ENCODE peak calls at places on chromosomes 3 and 15, in five cellular contexts. S is AG04450, W is pancreas, R is MM.1S, N is tibial artery. T is an unnamed sample.

GRCh38 chr3:64214002-64214696 is 11.1 kb downstream of the PRICKLE2 start:
- DNase-seq in R (no peak), W (no peak), N (peak; percentile 85), S (no peak), T (no peak)

GRCh38 chr15:49366496-49366895 is 56.5 kb upstream of the FGF7 start:
- DNase-seq in N (no peak), W (peak; percentile 20), R (no peak), S (no peak), T (no peak)

GRCh38 chr15:72116680-72117447 is 1.1 kb downstream of the MYO9A start:
- DNase-seq in W (peak; percentile 40), R (no peak), S (no peak), N (no peak), T (no peak)

GRCh38 chr3:98824256-98824655 is 61.1 kb downstream of the ST3GAL6 start:
- DNase-seq in W (no peak), R (no peak), N (no peak), S (no peak), T (no peak)

GRCh38 chr3:1448443-1448842 is 355.6 kb downstream of the CNTN6 start:
- DNase-seq in W (no peak), N (no peak), R (no peak), S (no peak), T (no peak)

GRCh38 chr3:89113887-89114840 is 6.7 kb downstream of the EPHA3 start:
- DNase-seq in N (peak; percentile 76), S (no peak), W (peak; percentile 88), R (peak; percentile 72), T (peak; percentile 13)

GRCh38 chr15:98647774-98648653 is at the start of gene IGF1R:
- DNase-seq in N (peak; percentile 92), S (peak; percentile 54), W (peak; percentile 91), R (peak; percentile 93), T (peak; percentile 89)

GRCh38 chr15:86629409-86629808 is 549.7 kb downstream of the AGBL1 start:
- DNase-seq in S (no peak), R (no peak), W (no peak), N (no peak), T (no peak)

GRCh38 chr15:41971089-41971892 is 1.1 kb downstream of the EHD4 start:
- DNase-seq in N (peak; percentile 78), R (peak; percentile 78), W (no peak), S (no peak), T (peak; percentile 73)

GRCh38 chr15:50241684-50242450 is 23.7 kb downstream of the HDC start:
- DNase-seq in W (no peak), N (no peak), S (no peak), R (no peak), T (no peak)

GRCh38 chr3:60250210-60250609 is 1001.0 kb downstream of the FHIT start:
- DNase-seq in W (no peak), N (no peak), S (no peak), R (no peak), T (no peak)

GRCh38 chr15:75785771-75786563 is 57.3 kb upstream of the UBE2Q2 start:
- DNase-seq in N (no peak), W (no peak), S (no peak), R (no peak), T (no peak)

GRCh38 chr3:187550446-187550845 is 119.7 kb downstream of the SST start:
- DNase-seq in W (no peak), R (no peak), N (no peak), S (no peak), T (no peak)

GRCh38 chr3:111311126-111311525 is 230.9 kb upstream of the CD96 start:
- DNase-seq in S (no peak), R (peak; percentile 61), N (no peak), W (no peak), T (no peak)

GRCh38 chr15:94027571-94027970 is 203.8 kb upstream of the MCTP2 start:
- DNase-seq in R (no peak), N (no peak), S (no peak), W (no peak), T (no peak)

GRCh38 chr3:178385280-178385952 is 150.8 kb upstream of the KCNMB2 start:
- DNase-seq in R (peak; percentile 51), W (no peak), S (no peak), N (no peak), T (no peak)

GRCh38 chr15:60626051-60626450 is 147.1 kb upstream of the ICE2 start:
- DNase-seq in R (no peak), N (no peak), W (no peak), S (no peak), T (no peak)

GRCh38 chr15:91593081-91593480 is 260.4 kb upstream of the SLCO3A1 start:
- DNase-seq in N (no peak), R (peak; percentile 63), S (no peak), W (no peak), T (no peak)

GRCh38 chr15:73876779-73877178 is 3.4 kb downstream of the TBC1D21 start:
- DNase-seq in S (no peak), R (no peak), N (no peak), W (no peak), T (no peak)

GRCh38 chr3:50352762-50353161 is 2.1 kb downstream of the CYB561D2 start:
- DNase-seq in S (no peak), R (no peak), N (no peak), W (no peak), T (no peak)

GRCh38 chr3:123339302-123339701 is 109.6 kb downstream of the ADCY5 start:
- DNase-seq in N (peak; percentile 37), R (no peak), W (no peak), S (no peak), T (no peak)

GRCh38 chr3:150271578-150271930 is 136.5 kb upstream of the TSC22D2 start:
- DNase-seq in W (no peak), R (no peak), N (no peak), S (no peak), T (no peak)

GRCh38 chr3:20622304-20622703 is 436.3 kb upstream of the SGO1 start:
- DNase-seq in S (no peak), R (no peak), N (no peak), W (no peak), T (no peak)

DNA sequence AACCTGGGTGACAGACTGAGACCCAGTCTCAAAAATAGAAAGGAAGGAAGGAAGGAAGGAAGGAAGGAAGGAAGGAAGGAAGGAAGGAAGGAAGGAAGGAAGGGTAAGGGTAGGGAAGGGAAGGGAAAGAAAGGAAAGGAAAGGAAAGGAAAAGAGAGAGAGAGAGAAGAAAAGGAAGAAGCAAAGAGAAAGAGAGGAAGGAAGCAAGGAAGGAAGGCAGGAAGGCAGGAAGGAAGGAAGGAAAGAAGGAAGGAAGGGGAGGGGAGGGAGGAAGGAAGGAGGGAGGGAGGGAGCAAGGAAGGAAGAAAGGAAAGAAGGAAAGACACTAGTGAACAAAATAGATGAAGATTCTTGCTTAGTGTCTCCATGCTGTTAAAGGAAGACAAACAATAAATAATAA is 129.1 kb downstream of the SHQ1 start:
- DNase-seq in N (no peak), R (no peak), W (no peak), S (no peak), T (no peak)
- TF ChIP-seq CTCF in N (no peak), R (no peak), W (no peak), S (no peak), T (no peak)

DNA sequence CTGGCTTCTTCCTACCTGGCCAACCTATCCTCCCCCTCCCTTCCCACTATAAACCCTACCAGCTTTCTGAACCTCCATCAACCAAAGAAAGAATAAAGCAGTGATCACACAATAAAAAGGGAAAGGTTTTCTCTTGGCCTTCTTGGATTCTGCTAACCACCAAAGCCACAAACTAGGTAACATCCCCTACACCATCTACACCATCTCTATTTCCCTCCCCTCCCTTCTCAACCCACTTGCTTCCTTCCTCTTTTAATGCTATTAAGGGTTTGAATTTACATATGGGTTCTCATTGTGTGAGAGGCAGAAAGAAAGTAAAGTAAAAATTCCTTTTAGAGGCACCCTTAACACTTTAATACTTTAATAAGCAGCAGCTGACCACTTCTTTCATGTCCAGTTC is 25.8 kb upstream of the RSL24D1 start:
- DNase-seq in W (no peak), S (no peak), N (no peak), R (peak; percentile 49), T (peak; percentile 62)
- H3K4me3 ChIP-seq in W (no peak overlapping the region), S (no peak overlapping the region), N (no peak overlapping the region), R (no peak overlapping the region), T (no peak overlapping the region)

DNA sequence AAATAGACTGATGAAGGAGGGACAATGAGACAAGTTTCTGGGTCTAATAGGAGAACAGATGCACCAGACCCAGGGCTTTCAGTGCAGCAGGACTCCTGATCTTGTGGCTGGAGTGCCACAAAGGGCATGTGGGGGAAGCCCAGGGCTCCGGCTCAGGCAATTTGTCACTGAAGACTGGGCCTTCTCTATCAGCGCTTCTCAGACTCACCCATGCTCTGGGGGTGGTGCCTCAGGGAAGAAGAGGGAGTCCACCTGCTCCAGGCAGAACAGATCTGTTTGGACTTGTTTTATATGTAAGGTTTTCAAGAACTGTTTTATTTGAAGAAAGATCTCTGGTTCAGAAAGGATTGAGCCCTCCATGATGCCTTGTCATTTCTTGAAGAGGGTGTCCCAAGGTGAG is 112.4 kb upstream of the TLE3 start:
- DNase-seq in N (no peak), S (no peak), R (no peak), W (no peak), T (no peak)
- H3K27me3 ChIP-seq in N (no peaks in the 10 kb centered on the region), S (peaks cover 51% of the 10 kb centered on the region), R (no peaks in the 10 kb centered on the region), W (no peaks in the 10 kb centered on the region), T (no peaks in the 10 kb centered on the region)

DNA sequence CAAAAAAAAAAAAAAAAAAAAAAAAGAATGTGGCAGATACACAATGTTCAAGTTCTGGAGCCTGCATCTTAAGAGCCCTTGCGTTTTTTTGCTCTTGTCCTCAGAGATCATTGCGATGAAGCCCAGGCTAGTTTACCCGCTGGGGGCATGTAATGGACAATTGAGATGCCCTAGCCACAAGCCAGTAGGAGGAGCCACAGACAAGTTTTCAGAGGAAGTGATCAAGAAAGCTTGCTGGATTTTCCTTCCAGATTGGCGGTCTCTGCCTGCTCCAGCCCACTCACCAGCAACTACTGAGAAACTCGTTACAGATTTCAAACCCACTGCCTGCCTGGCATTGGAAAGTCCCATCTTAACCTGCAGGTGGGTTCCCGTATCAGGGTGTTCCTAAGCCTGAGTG is 192.1 kb upstream of the EOMES start:
- DNase-seq in S (no peak), R (no peak), W (no peak), N (no peak), T (no peak)
- TF ChIP-seq CTCF in S (no peak), R (no peak), W (no peak), N (no peak), T (peak; percentile 23)

GRCh38 chr3:106097817-106098410 is 229.1 kb upstream of the CBLB start:
- DNase-seq in R (no peak), N (no peak), S (no peak), W (no peak), T (no peak)

GRCh38 chr3:106104078-106104477 is 235.3 kb upstream of the CBLB start:
- DNase-seq in R (no peak), W (peak; percentile 26), S (no peak), N (no peak), T (no peak)

GRCh38 chr3:106108925-106109324 is 240.1 kb upstream of the CBLB start:
- DNase-seq in W (no peak), N (no peak), R (no peak), S (no peak), T (no peak)

GRCh38 chr3:106103383-106103782 is 234.6 kb upstream of the CBLB start:
- DNase-seq in W (no peak), S (no peak), N (no peak), R (no peak), T (no peak)
- H3K4me3 ChIP-seq in W (no peak overlapping the region), S (no peak overlapping the region), N (no peak overlapping the region), R (no peak overlapping the region), T (no peak overlapping the region)